ENCODE peak calls at places on chromosome 6, in five cellular contexts. S, U, K, E and W are unnamed samples.

GRCh38 chr6:162857321-162857720 is 129.5 kb downstream of the PACRG start:
- DNase-seq in S (no peak), U (no peak), K (no peak), E (no peak), W (no peak)

GRCh38 chr6:156825475-156825874 is 48.3 kb downstream of the ARID1B start:
- DNase-seq in S (no peak), U (no peak), K (no peak), E (no peak), W (no peak)

GRCh38 chr6:1313755-1314503 is 2.0 kb downstream of the FOXQ1 start:
- DNase-seq in S (peak; percentile 46), U (no peak), K (no peak), E (peak; percentile 63), W (no peak)

GRCh38 chr6:3333263-3333662 is 74.5 kb downstream of the PSMG4 start:
- DNase-seq in S (no peak), U (no peak), K (no peak), E (no peak), W (no peak)

GRCh38 chr6:169868458-169868857 is 117.0 kb downstream of the ERMARD start:
- DNase-seq in S (no peak), U (no peak), K (peak; percentile 16), E (peak; percentile 56), W (no peak)

GRCh38 chr6:169441292-169441691 is 187.6 kb upstream of the THBS2 start:
- DNase-seq in S (no peak), U (no peak), K (no peak), E (no peak), W (no peak)

GRCh38 chr6:153063936-153064335 is 61.4 kb upstream of the MTRF1L start:
- DNase-seq in S (no peak), U (no peak), K (no peak), E (no peak), W (no peak)

GRCh38 chr6:117951783-117952182 is 44.7 kb downstream of the SLC35F1 start:
- DNase-seq in S (no peak), U (peak; percentile 72), K (peak; percentile 21), E (no peak), W (no peak)

GRCh38 chr6:26332408-26332807 is 32.6 kb upstream of the BTN3A2 start:
- DNase-seq in S (no peak), U (no peak), K (no peak), E (no peak), W (no peak)

GRCh38 chr6:108565893-108566292 is 5.2 kb downstream of the FOXO3 start:
- DNase-seq in S (peak; percentile 92), U (no peak), K (no peak), E (no peak), W (peak; percentile 70)

GRCh38 chr6:90284236-90284744 is 12.4 kb downstream of the BACH2 start:
- DNase-seq in S (peak; percentile 83), U (peak; percentile 44), K (peak; percentile 77), E (peak; percentile 61), W (peak; percentile 92)

GRCh38 chr6:109332748-109333147 is 49.5 kb downstream of the CD164 start:
- DNase-seq in S (no peak), U (no peak), K (no peak), E (no peak), W (no peak)

GRCh38 chr6:296151-297122 is 4.2 kb downstream of the DUSP22 start:
- DNase-seq in S (peak; percentile 57), U (no peak), K (peak; percentile 67), E (no peak), W (no peak)